ENCODE peak calls at places on chromosomes 12 and 14, in seven cellular contexts. B, S, U, V, X, I and T are unnamed samples.

GRCh38 chr12:8471093-8471492 is 15.3 kb downstream of the CLEC6A start:
- DNase-seq in X (no peak), I (no peak), V (no peak), U (no peak), S (no peak), B (no peak), T (no peak)

GRCh38 chr12:53171725-53172329 is 8.7 kb upstream of the ZNF740 start:
- DNase-seq in B (no peak), I (peak), X (no peak), S (no peak), V (no peak), U (no peak), T (no peak)

GRCh38 chr12:45433441-45433868 is 217.6 kb downstream of the ANO6 start:
- DNase-seq in I (no peak), S (no peak), U (no peak), B (no peak), V (no peak), X (no peak), T (no peak)

GRCh38 chr14:94517248-94517640 is 8.0 kb upstream of the SERPINA12 start:
- DNase-seq in I (no peak), V (no peak), X (no peak), B (no peak), S (no peak), U (no peak), T (no peak)

GRCh38 chr14:76138758-76139723 is 12.7 kb upstream of the GPATCH2L start:
- DNase-seq in B (no peak), V (no peak), X (no peak), I (no peak), U (no peak), S (no peak), T (no peak)

GRCh38 chr12:100234591-100235304 is 32.1 kb downstream of the DEPDC4 start:
- DNase-seq in U (peak), V (no peak), X (peak), S (no peak), B (peak), I (no peak), T (peak)

GRCh38 chr12:29088611-29089219 is 60.4 kb upstream of the FAR2 start:
- DNase-seq in S (no peak), X (peak), I (no peak), U (no peak), B (peak), V (no peak), T (no peak)

GRCh38 chr12:70619471-70620152 is 17.6 kb downstream of the PTPRB start:
- DNase-seq in V (no peak), X (no peak), B (peak), U (no peak), I (no peak), S (no peak), T (no peak)

GRCh38 chr12:64825143-64826011 is 930 bp downstream of the TBC1D30 start:
- DNase-seq in X (no peak), S (no peak), V (no peak), B (no peak), I (no peak), U (peak), T (no peak)

GRCh38 chr12:122072031-122072970 is 6.3 kb upstream of the MLXIP start:
- DNase-seq in S (no peak), B (peak), U (no peak), X (peak), I (peak), V (no peak), T (peak)

GRCh38 chr14:100657780-100658513 is 68.7 kb upstream of the DLK1 start:
- DNase-seq in U (no peak), B (no peak), X (no peak), I (peak), V (no peak), S (no peak), T (no peak)

GRCh38 chr12:48671231-48671856 is 10.7 kb downstream of the KANSL2 start:
- DNase-seq in U (no peak), I (no peak), S (no peak), V (no peak), B (no peak), X (no peak), T (peak)

GRCh38 chr12:52207895-52208294 is 16.1 kb upstream of the KRT80 start:
- DNase-seq in V (no peak), B (no peak), X (peak), I (no peak), U (no peak), S (no peak), T (no peak)

GRCh38 chr14:74645244-74645643 is 33.2 kb upstream of the LTBP2 start:
- DNase-seq in S (no peak), I (no peak), U (no peak), X (peak), V (no peak), B (no peak), T (no peak)

GRCh38 chr14:49861923-49862673 is 9.5 kb upstream of the NEMF start:
- DNase-seq in I (peak), V (peak), B (peak), U (peak), X (peak), S (peak), T (peak)

GRCh38 chr12:130031571-130032189 is 127.9 kb upstream of the TMEM132D start:
- DNase-seq in U (peak), B (peak), S (peak), I (peak), V (peak), X (peak), T (no peak)

GRCh38 chr12:49369723-49370145 is 2.5 kb downstream of the SPATS2 start:
- DNase-seq in I (peak), S (no peak), B (no peak), X (peak), V (no peak), U (peak), T (no peak)

GRCh38 chr12:121240484-121241202 is 30.7 kb downstream of the P2RX4 start:
- DNase-seq in U (peak), V (peak), X (peak), B (no peak), I (peak), S (peak), T (no peak)

GRCh38 chr12:21934173-21934572 is 7.1 kb downstream of the ABCC9 start:
- DNase-seq in U (no peak), V (no peak), B (no peak), S (no peak), X (no peak), I (no peak), T (peak)

GRCh38 chr12:69392146-69392928 is 32.8 kb downstream of the YEATS4 start:
- DNase-seq in B (no peak), U (no peak), I (no peak), S (no peak), V (no peak), X (peak), T (peak)

GRCh38 chr14:60651936-60652673 is 2.8 kb upstream of the SIX1 start:
- DNase-seq in S (no peak), B (no peak), V (no peak), U (peak), I (no peak), X (no peak), T (no peak)

GRCh38 chr12:56957229-56958052 is at the start of gene RDH16:
- DNase-seq in X (no peak), U (no peak), I (no peak), B (no peak), V (no peak), S (no peak), T (peak)

GRCh38 chr12:131487379-131488129 is 223.3 kb upstream of the SFSWAP start:
- DNase-seq in U (no peak), X (no peak), V (peak), S (no peak), B (peak), I (no peak), T (no peak)

GRCh38 chr14:55832122-55832911 is 252.3 kb downstream of the KTN1 start:
- DNase-seq in U (no peak), S (no peak), V (no peak), I (peak), X (peak), B (no peak), T (peak)

GRCh38 chr14:24439830-24440605 is 2.6 kb downstream of the SDR39U1 start:
- DNase-seq in V (no peak), U (no peak), I (no peak), X (no peak), B (no peak), S (no peak), T (no peak)

GRCh38 chr12:32947203-32947795 is 50.7 kb upstream of the PKP2 start:
- DNase-seq in V (no peak), B (peak), I (no peak), S (no peak), X (peak), U (no peak), T (no peak)

GRCh38 chr14:104087505-104087904 is 2.0 kb downstream of the ASPG start:
- DNase-seq in S (no peak), X (no peak), U (no peak), V (no peak), I (peak), B (no peak), T (no peak)

GRCh38 chr12:41932470-41932991 is 212.1 kb downstream of the GXYLT1 start:
- DNase-seq in U (peak), X (peak), V (peak), S (no peak), I (peak), B (no peak), T (no peak)

GRCh38 chr14:67411820-67412421 is at the start of gene PLEK2:
- DNase-seq in I (peak), U (peak), S (peak), X (peak), V (no peak), B (no peak), T (peak)

GRCh38 chr14:81801921-81802320 is 268.3 kb upstream of the SEL1L start:
- DNase-seq in B (no peak), X (peak), U (no peak), S (no peak), I (no peak), V (no peak), T (no peak)

GRCh38 chr12:122185079-122185478 is 2.2 kb downstream of the LRRC43 start:
- DNase-seq in I (no peak), X (no peak), S (no peak), B (no peak), V (no peak), U (no peak), T (no peak)